ENCODE peak calls at places on chromosomes 7 and 10, in four cellular contexts. One of them, this sample, is unnamed.

GRCh38 chr10:90787906-90788491 is 69.8 kb downstream of the HTR7 start:
- DNase-seq in Calu3: peak; percentile 53
- DNase-seq in CD4-positive, alpha-beta memory T cell: no peak
- DNase-seq in upper lobe of right lung: no peak
- DNase-seq in this sample: peak; percentile 2

GRCh38 chr10:97543025-97543546 is 29.5 kb upstream of the ANKRD2 start:
- DNase-seq in Calu3: peak; percentile 80
- DNase-seq in CD4-positive, alpha-beta memory T cell: no peak
- DNase-seq in upper lobe of right lung: peak; percentile 76
- DNase-seq in this sample: no peak

GRCh38 chr10:72353963-72354355 is 760 bp downstream of the DNAJB12 start:
- DNase-seq in Calu3: no peak
- DNase-seq in CD4-positive, alpha-beta memory T cell: no peak
- DNase-seq in upper lobe of right lung: peak; percentile 74
- DNase-seq in this sample: no peak

GRCh38 chr7:36787933-36788378 is 63.7 kb upstream of the AOAH start:
- DNase-seq in Calu3: no peak
- DNase-seq in CD4-positive, alpha-beta memory T cell: peak; percentile 45
- DNase-seq in upper lobe of right lung: no peak
- DNase-seq in this sample: peak; percentile 59

GRCh38 chr10:17229016-17229716 is 1.1 kb downstream of the VIM start:
- DNase-seq in Calu3: peak; percentile 70
- DNase-seq in CD4-positive, alpha-beta memory T cell: peak; percentile 91
- DNase-seq in upper lobe of right lung: peak; percentile 91
- DNase-seq in this sample: peak; percentile 77

GRCh38 chr7:43113622-43114450 is 1.4 kb downstream of the HECW1 start:
- DNase-seq in Calu3: no peak
- DNase-seq in CD4-positive, alpha-beta memory T cell: no peak
- DNase-seq in upper lobe of right lung: no peak
- DNase-seq in this sample: no peak

GRCh38 chr10:1395025-1395981 is 339.1 kb downstream of the WDR37 start:
- DNase-seq in Calu3: no peak
- DNase-seq in CD4-positive, alpha-beta memory T cell: no peak
- DNase-seq in upper lobe of right lung: no peak
- DNase-seq in this sample: no peak

GRCh38 chr7:8938036-8938435 is 504.6 kb downstream of the NXPH1 start:
- DNase-seq in Calu3: no peak
- DNase-seq in CD4-positive, alpha-beta memory T cell: no peak
- DNase-seq in upper lobe of right lung: no peak
- DNase-seq in this sample: no peak

GRCh38 chr7:148856035-148856881 is 27.8 kb downstream of the EZH2 start:
- DNase-seq in Calu3: peak; percentile 49
- DNase-seq in CD4-positive, alpha-beta memory T cell: peak; percentile 67
- DNase-seq in upper lobe of right lung: no peak
- DNase-seq in this sample: peak; percentile 62

GRCh38 chr10:30984563-30985328 is 46.9 kb downstream of the ZNF438 start:
- DNase-seq in Calu3: no peak
- DNase-seq in CD4-positive, alpha-beta memory T cell: no peak
- DNase-seq in upper lobe of right lung: no peak
- DNase-seq in this sample: no peak

GRCh38 chr10:29297678-29298077 is 8.8 kb downstream of the LYZL1 start:
- DNase-seq in Calu3: no peak
- DNase-seq in CD4-positive, alpha-beta memory T cell: no peak
- DNase-seq in upper lobe of right lung: no peak
- DNase-seq in this sample: no peak

GRCh38 chr10:74754397-74754796 is 72.0 kb upstream of the KAT6B start:
- DNase-seq in Calu3: no peak
- DNase-seq in CD4-positive, alpha-beta memory T cell: no peak
- DNase-seq in upper lobe of right lung: no peak
- DNase-seq in this sample: no peak

GRCh38 chr7:29883462-29884398 is 77.4 kb downstream of the WIPF3 start:
- DNase-seq in Calu3: no peak
- DNase-seq in CD4-positive, alpha-beta memory T cell: no peak
- DNase-seq in upper lobe of right lung: no peak
- DNase-seq in this sample: no peak

GRCh38 chr7:18864967-18865366 is 252.5 kb downstream of the TWIST1 start:
- DNase-seq in Calu3: no peak
- DNase-seq in CD4-positive, alpha-beta memory T cell: no peak
- DNase-seq in upper lobe of right lung: no peak
- DNase-seq in this sample: no peak

GRCh38 chr10:14838582-14839304 is 637 bp downstream of the HSPA14 start:
- DNase-seq in Calu3: peak; percentile 15
- DNase-seq in CD4-positive, alpha-beta memory T cell: peak; percentile 52
- DNase-seq in upper lobe of right lung: peak; percentile 71
- DNase-seq in this sample: peak; percentile 24

GRCh38 chr7:105438254-105438653 is 49.5 kb upstream of the SRPK2 start:
- DNase-seq in Calu3: no peak
- DNase-seq in CD4-positive, alpha-beta memory T cell: no peak
- DNase-seq in upper lobe of right lung: no peak
- DNase-seq in this sample: no peak

GRCh38 chr10:72162978-72163377 is 52.8 kb upstream of the ANAPC16 start:
- DNase-seq in Calu3: no peak
- DNase-seq in CD4-positive, alpha-beta memory T cell: no peak
- DNase-seq in upper lobe of right lung: no peak
- DNase-seq in this sample: no peak

GRCh38 chr10:23001901-23002516 is 74.2 kb downstream of the ARMC3 start:
- DNase-seq in Calu3: no peak
- DNase-seq in CD4-positive, alpha-beta memory T cell: no peak
- DNase-seq in upper lobe of right lung: no peak
- DNase-seq in this sample: no peak

GRCh38 chr10:86192686-86193085 is 173.9 kb downstream of the GRID1 start:
- DNase-seq in Calu3: no peak
- DNase-seq in CD4-positive, alpha-beta memory T cell: no peak
- DNase-seq in upper lobe of right lung: peak; percentile 26
- DNase-seq in this sample: no peak

GRCh38 chr7:116810267-116811116 is 51.9 kb upstream of the CAPZA2 start:
- DNase-seq in Calu3: no peak
- DNase-seq in CD4-positive, alpha-beta memory T cell: no peak
- DNase-seq in upper lobe of right lung: no peak
- DNase-seq in this sample: no peak

GRCh38 chr7:73937014-73937413 is 76.1 kb downstream of the TMEM270 start:
- DNase-seq in Calu3: no peak
- DNase-seq in CD4-positive, alpha-beta memory T cell: no peak
- DNase-seq in upper lobe of right lung: no peak
- DNase-seq in this sample: no peak

GRCh38 chr10:97259119-97259518 is 33.3 kb downstream of the ARHGAP19 start:
- DNase-seq in Calu3: no peak
- DNase-seq in CD4-positive, alpha-beta memory T cell: no peak
- DNase-seq in upper lobe of right lung: no peak
- DNase-seq in this sample: no peak

GRCh38 chr7:47631711-47632110 is 49.8 kb upstream of the TNS3 start:
- DNase-seq in Calu3: no peak
- DNase-seq in CD4-positive, alpha-beta memory T cell: no peak
- DNase-seq in upper lobe of right lung: no peak
- DNase-seq in this sample: no peak

GRCh38 chr7:152912511-152912910 is 153.0 kb downstream of the ACTR3B start:
- DNase-seq in Calu3: no peak
- DNase-seq in CD4-positive, alpha-beta memory T cell: no peak
- DNase-seq in upper lobe of right lung: no peak
- DNase-seq in this sample: no peak

This sample was measured in central memory CD4-positive, alpha-beta T cell.